ENCODE peak calls at places on chromosomes 7 and 10, in seven cellular contexts. D is cardiac fibroblast, J is tibial nerve, E is heart left ventricle, B is psoas muscle, T is hepatocyte, S is IMR-90. K is an unnamed sample.
A peak's percentile ranks its signal among the peaks of the same experiment; 100 is the strongest.

GRCh38 chr7:50346548-50347497 is 42.3 kb downstream of the IKZF1 start:
- DNase-seq in D (no peak), J (no peak), E (no peak), B (no peak), T (no peak), S (no peak), K (peak; percentile 72)

GRCh38 chr10:114544045-114544659 is 113.9 kb downstream of the ABLIM1 start:
- DNase-seq in D (no peak), J (no peak), E (no peak), B (no peak), T (no peak), S (no peak), K (peak; percentile 80)

GRCh38 chr7:2497065-2497464 is 20.9 kb upstream of the GRIFIN start:
- DNase-seq in D (no peak), J (no peak), E (no peak), B (no peak), T (no peak), S (no peak), K (no peak)

GRCh38 chr7:21767300-21767900 is 178.3 kb downstream of the CDCA7L start:
- DNase-seq in D (peak; percentile 21), J (no peak), E (peak; percentile 27), B (no peak), T (peak; percentile 87), S (peak; percentile 24), K (peak; percentile 88)

GRCh38 chr7:22330903-22331302 is 26.1 kb downstream of the RAPGEF5 start:
- DNase-seq in D (no peak), J (no peak), E (no peak), B (no peak), T (no peak), S (no peak), K (no peak)

GRCh38 chr7:27782849-27783248 is 42.9 kb downstream of the TAX1BP1 start:
- DNase-seq in D (peak; percentile 6), J (no peak), E (no peak), B (no peak), T (no peak), S (peak; percentile 39), K (peak; percentile 29)

GRCh38 chr10:23556727-23557440 is 118.0 kb downstream of the OTUD1 start:
- DNase-seq in D (no peak), J (no peak), E (no peak), B (no peak), T (no peak), S (peak; percentile 5), K (peak; percentile 75)

GRCh38 chr7:138431517-138431916 is 28.5 kb upstream of the TRIM24 start:
- DNase-seq in D (no peak), J (no peak), E (no peak), B (no peak), T (no peak), S (no peak), K (peak; percentile 70)

GRCh38 chr10:112250555-112250954 is 32.6 kb upstream of the TECTB start:
- DNase-seq in D (no peak), J (no peak), E (no peak), B (no peak), T (no peak), S (peak; percentile 81), K (peak; percentile 41)

GRCh38 chr10:48455392-48456151 is 149.1 kb downstream of the MAPK8 start:
- DNase-seq in D (no peak), J (no peak), E (peak; percentile 12), B (no peak), T (no peak), S (no peak), K (no peak)

GRCh38 chr10:12826800-12827372 is 174.6 kb downstream of the CCDC3 start:
- DNase-seq in D (no peak), J (no peak), E (no peak), B (no peak), T (no peak), S (no peak), K (peak; percentile 24)

GRCh38 chr7:142864980-142865747 is 10.3 kb downstream of the EPHB6 start:
- DNase-seq in D (no peak), J (no peak), E (no peak), B (peak; percentile 39), T (no peak), S (no peak), K (no peak)

GRCh38 chr10:121309164-121309563 is 289.1 kb downstream of the FGFR2 start:
- DNase-seq in D (no peak), J (no peak), E (no peak), B (no peak), T (no peak), S (no peak), K (peak; percentile 75)

GRCh38 chr10:30763933-30764332 is 134.4 kb upstream of the LYZL2 start:
- DNase-seq in D (no peak), J (no peak), E (no peak), B (no peak), T (no peak), S (no peak), K (no peak)

GRCh38 chr10:121442536-121442935 is 155.7 kb downstream of the FGFR2 start:
- DNase-seq in D (no peak), J (no peak), E (no peak), B (no peak), T (no peak), S (no peak), K (no peak)

GRCh38 chr10:3048114-3049019 is 19.0 kb upstream of the PFKP start:
- DNase-seq in D (peak; percentile 37), J (no peak), E (no peak), B (no peak), T (no peak), S (peak; percentile 79), K (no peak)
- H3K4me3 ChIP-seq in D (no peak overlapping the region), J (no peak overlapping the region), E (no peak overlapping the region), B (no peak overlapping the region), T (no peak overlapping the region), S (no peak overlapping the region), K (no peak overlapping the region)

DNA sequence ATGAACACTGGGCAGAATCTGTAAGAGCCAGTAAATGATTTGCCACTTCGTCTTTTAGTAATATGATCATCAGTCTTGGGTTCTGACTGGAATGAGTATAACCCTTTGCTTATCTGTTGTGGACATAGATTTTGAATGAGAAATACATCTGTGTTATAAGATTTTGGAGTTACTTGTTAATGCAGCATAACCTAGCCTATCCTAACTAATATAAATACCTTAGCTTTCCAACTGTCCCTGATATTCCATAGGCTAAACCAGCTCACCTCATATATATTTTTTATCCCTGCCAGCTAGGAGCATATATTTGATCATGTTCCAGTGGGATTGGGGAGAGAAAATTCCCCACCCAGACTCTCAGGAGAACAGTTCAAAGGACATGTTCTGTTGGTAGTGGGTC is 15.1 kb downstream of the LRMDA start:
- DNase-seq in D (no peak), J (no peak), E (no peak), B (no peak), T (no peak), S (no peak), K (no peak)
- TF ChIP-seq CTCF in D (no peak), J (no peak), E (no peak), B (no peak), T (no peak), S (no peak), K (no peak)

GRCh38 chr10:88244781-88245350 is 338.3 kb downstream of the RNLS start:
- DNase-seq in D (no peak), J (no peak), E (no peak), B (no peak), T (no peak), S (no peak), K (no peak)
- H3K4me3 ChIP-seq in D (no peak overlapping the region), J (no peak overlapping the region), E (no peak overlapping the region), B (peak overlapping the region; percentile 47), T (no peak overlapping the region), S (no peak overlapping the region), K (no peak overlapping the region)

DNA sequence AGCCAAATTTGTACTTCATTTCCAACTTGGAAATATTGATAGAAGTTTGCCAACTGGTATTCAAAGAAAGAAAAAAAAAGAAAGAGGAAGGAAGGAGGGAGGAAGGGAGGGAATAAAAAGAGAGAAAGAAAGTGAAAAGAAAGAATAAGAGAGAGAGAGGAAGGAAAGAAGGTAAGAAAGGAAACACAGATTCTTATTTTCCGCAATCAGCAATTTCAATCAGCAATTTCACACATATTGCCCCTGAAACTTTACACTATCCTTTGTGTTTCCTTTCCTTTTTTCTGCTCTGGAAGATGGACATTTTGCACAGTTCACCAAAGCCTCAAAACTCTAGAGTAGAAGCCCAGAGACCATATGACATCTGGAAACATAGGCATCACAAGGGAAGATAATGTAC is 888.1 kb downstream of the REEP3 start:
- DNase-seq in D (no peak), J (no peak), E (no peak), B (no peak), T (no peak), S (no peak), K (no peak)
- TF ChIP-seq CTCF in D (no peak), J (no peak), E (no peak), B (no peak), T (no peak), S (no peak), K (no peak)

GRCh38 chr10:124909563-124909962 is 32.4 kb upstream of the ZRANB1 start:
- DNase-seq in D (no peak), J (no peak), E (no peak), B (no peak), T (no peak), S (no peak), K (no peak)

GRCh38 chr10:124912487-124912886 is 29.4 kb upstream of the ZRANB1 start:
- DNase-seq in D (no peak), J (no peak), E (no peak), B (no peak), T (no peak), S (peak; percentile 21), K (no peak)

GRCh38 chr10:124912052-124912435 is 29.9 kb upstream of the ZRANB1 start:
- DNase-seq in D (no peak), J (no peak), E (no peak), B (no peak), T (no peak), S (no peak), K (no peak)

GRCh38 chr10:124913167-124913566 is 28.8 kb upstream of the ZRANB1 start:
- DNase-seq in D (no peak), J (no peak), E (no peak), B (no peak), T (no peak), S (no peak), K (no peak)

DNA sequence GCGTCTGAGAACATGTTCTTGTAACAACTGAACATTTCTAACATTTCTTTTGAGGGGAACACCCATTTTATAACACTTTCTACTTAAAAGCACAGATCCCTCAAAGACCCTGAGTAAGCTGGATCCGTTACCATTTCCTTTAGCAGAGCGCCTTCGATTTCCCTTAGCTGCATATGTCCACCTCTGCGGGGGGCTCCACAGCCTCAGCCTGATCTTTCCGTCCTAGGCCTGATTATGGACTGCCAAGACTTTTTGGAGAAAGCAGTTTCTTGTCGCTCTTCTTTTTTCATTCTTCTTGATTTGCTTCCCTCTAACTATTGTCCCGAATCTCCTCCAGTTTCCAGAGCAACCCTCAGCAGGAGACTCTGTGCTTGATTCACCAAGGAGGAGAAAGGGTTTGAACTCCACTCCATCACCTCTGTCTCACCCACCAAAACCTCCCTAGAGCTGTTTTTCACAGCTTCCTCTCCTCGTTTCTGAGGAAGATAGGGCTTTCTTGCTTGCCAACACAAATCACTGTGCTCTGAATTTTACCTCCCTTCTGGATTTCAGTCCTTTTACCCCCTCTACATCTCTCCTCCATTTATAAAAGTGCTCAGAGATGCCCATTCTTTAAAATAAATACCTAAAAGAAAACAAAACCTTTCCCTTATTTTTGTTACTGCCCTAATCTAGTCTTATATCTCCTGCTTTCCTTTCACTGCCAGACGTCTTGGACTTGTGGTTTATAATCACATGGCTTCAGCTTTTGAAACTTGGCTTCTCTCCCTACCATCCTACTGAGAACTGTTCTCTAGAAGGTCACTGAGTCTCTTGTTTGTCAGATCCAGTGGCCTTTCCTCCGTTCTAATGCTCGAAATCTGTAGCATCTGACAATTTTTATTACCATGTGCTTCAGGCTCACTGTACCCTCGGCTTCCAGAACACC is 30.5 kb upstream of the ZRANB1 start:
- DNase-seq in D (peak; percentile 80), J (peak; percentile 38), E (no peak), B (no peak), T (no peak), S (peak; percentile 67), K (no peak)
- H3K4me3 ChIP-seq in D (no peak overlapping the region), J (no peak overlapping the region), E (no peak overlapping the region), B (no peak overlapping the region), T (no peak overlapping the region), S (no peak overlapping the region), K (no peak overlapping the region)

K was measured in epithelial cell of esophagus.